ENCODE peak calls at places on chromosomes 7 and 10, in five cellular contexts. One of them, this sample, is unnamed.

GRCh38 chr7:18958627-18959026 is 158.8 kb downstream of the TWIST1 start:
- DNase-seq in heart right ventricle: no peak
- DNase-seq in stimulated activated CD8-positive, alpha-beta memory T cell treated with anti-CD3 and anti-CD28 coated beads, Interleukin-7, amount 100 ng/mL, for 4 hours: no peak
- DNase-seq in NAMALWA: no peak
- DNase-seq in ureter: no peak
- DNase-seq in this sample: no peak

GRCh38 chr7:130593033-130593432 is 75.5 kb downstream of the COPG2 start:
- DNase-seq in heart right ventricle: no peak
- DNase-seq in stimulated activated CD8-positive, alpha-beta memory T cell treated with anti-CD3 and anti-CD28 coated beads, Interleukin-7, amount 100 ng/mL, for 4 hours: no peak
- DNase-seq in NAMALWA: no peak
- DNase-seq in ureter: no peak
- DNase-seq in this sample: no peak

GRCh38 chr10:53403688-53404087 is 631.1 kb upstream of the MBL2 start:
- DNase-seq in heart right ventricle: peak
- DNase-seq in stimulated activated CD8-positive, alpha-beta memory T cell treated with anti-CD3 and anti-CD28 coated beads, Interleukin-7, amount 100 ng/mL, for 4 hours: no peak
- DNase-seq in NAMALWA: no peak
- DNase-seq in ureter: peak
- DNase-seq in this sample: no peak

GRCh38 chr7:132544999-132545398 is 31.3 kb downstream of the PLXNA4 start:
- DNase-seq in heart right ventricle: no peak
- DNase-seq in stimulated activated CD8-positive, alpha-beta memory T cell treated with anti-CD3 and anti-CD28 coated beads, Interleukin-7, amount 100 ng/mL, for 4 hours: no peak
- DNase-seq in NAMALWA: no peak
- DNase-seq in ureter: no peak
- DNase-seq in this sample: no peak

GRCh38 chr10:28849821-28850220 is 172.5 kb downstream of the BAMBI start:
- DNase-seq in heart right ventricle: no peak
- DNase-seq in stimulated activated CD8-positive, alpha-beta memory T cell treated with anti-CD3 and anti-CD28 coated beads, Interleukin-7, amount 100 ng/mL, for 4 hours: no peak
- DNase-seq in NAMALWA: no peak
- DNase-seq in ureter: no peak
- DNase-seq in this sample: no peak

GRCh38 chr10:58696736-58697135 is 184.1 kb downstream of the BICC1 start:
- DNase-seq in heart right ventricle: no peak
- DNase-seq in stimulated activated CD8-positive, alpha-beta memory T cell treated with anti-CD3 and anti-CD28 coated beads, Interleukin-7, amount 100 ng/mL, for 4 hours: no peak
- DNase-seq in NAMALWA: no peak
- DNase-seq in ureter: no peak
- DNase-seq in this sample: no peak

GRCh38 chr7:4694653-4695335 is 12.7 kb downstream of the FOXK1 start:
- DNase-seq in heart right ventricle: no peak
- DNase-seq in stimulated activated CD8-positive, alpha-beta memory T cell treated with anti-CD3 and anti-CD28 coated beads, Interleukin-7, amount 100 ng/mL, for 4 hours: no peak
- DNase-seq in NAMALWA: no peak
- DNase-seq in ureter: peak
- DNase-seq in this sample: no peak

GRCh38 chr7:119994928-119995327 is 278.0 kb upstream of the KCND2 start:
- DNase-seq in heart right ventricle: no peak
- DNase-seq in stimulated activated CD8-positive, alpha-beta memory T cell treated with anti-CD3 and anti-CD28 coated beads, Interleukin-7, amount 100 ng/mL, for 4 hours: no peak
- DNase-seq in NAMALWA: no peak
- DNase-seq in ureter: no peak
- DNase-seq in this sample: no peak

GRCh38 chr7:24705481-24705954 is 51.7 kb downstream of the GSDME start:
- DNase-seq in heart right ventricle: no peak
- DNase-seq in stimulated activated CD8-positive, alpha-beta memory T cell treated with anti-CD3 and anti-CD28 coated beads, Interleukin-7, amount 100 ng/mL, for 4 hours: no peak
- DNase-seq in NAMALWA: no peak
- DNase-seq in ureter: no peak
- DNase-seq in this sample: no peak

GRCh38 chr7:54879776-54880175 is 120.8 kb upstream of the SEC61G start:
- DNase-seq in heart right ventricle: no peak
- DNase-seq in stimulated activated CD8-positive, alpha-beta memory T cell treated with anti-CD3 and anti-CD28 coated beads, Interleukin-7, amount 100 ng/mL, for 4 hours: no peak
- DNase-seq in NAMALWA: no peak
- DNase-seq in ureter: no peak
- DNase-seq in this sample: no peak

GRCh38 chr10:97977673-97978072 is 52.7 kb downstream of the CRTAC1 start:
- DNase-seq in heart right ventricle: no peak
- DNase-seq in stimulated activated CD8-positive, alpha-beta memory T cell treated with anti-CD3 and anti-CD28 coated beads, Interleukin-7, amount 100 ng/mL, for 4 hours: no peak
- DNase-seq in NAMALWA: no peak
- DNase-seq in ureter: no peak
- DNase-seq in this sample: no peak

GRCh38 chr7:144513332-144513731 is 109.8 kb upstream of the NOBOX start:
- DNase-seq in heart right ventricle: no peak
- DNase-seq in stimulated activated CD8-positive, alpha-beta memory T cell treated with anti-CD3 and anti-CD28 coated beads, Interleukin-7, amount 100 ng/mL, for 4 hours: no peak
- DNase-seq in NAMALWA: peak
- DNase-seq in ureter: no peak
- DNase-seq in this sample: peak

GRCh38 chr7:138378741-138379559 is 81.1 kb upstream of the TRIM24 start:
- DNase-seq in heart right ventricle: no peak
- DNase-seq in stimulated activated CD8-positive, alpha-beta memory T cell treated with anti-CD3 and anti-CD28 coated beads, Interleukin-7, amount 100 ng/mL, for 4 hours: no peak
- DNase-seq in NAMALWA: no peak
- DNase-seq in ureter: no peak
- DNase-seq in this sample: no peak

GRCh38 chr10:14947268-14947667 is 6.6 kb downstream of the DCLRE1C start:
- DNase-seq in heart right ventricle: no peak
- DNase-seq in stimulated activated CD8-positive, alpha-beta memory T cell treated with anti-CD3 and anti-CD28 coated beads, Interleukin-7, amount 100 ng/mL, for 4 hours: no peak
- DNase-seq in NAMALWA: no peak
- DNase-seq in ureter: no peak
- DNase-seq in this sample: no peak

GRCh38 chr7:33905389-33906032 is at the start of gene BMPER:
- DNase-seq in heart right ventricle: peak
- DNase-seq in stimulated activated CD8-positive, alpha-beta memory T cell treated with anti-CD3 and anti-CD28 coated beads, Interleukin-7, amount 100 ng/mL, for 4 hours: no peak
- DNase-seq in NAMALWA: no peak
- DNase-seq in ureter: no peak
- DNase-seq in this sample: no peak

GRCh38 chr10:69902835-69903535 is 101.3 kb downstream of the COL13A1 start:
- DNase-seq in heart right ventricle: peak
- DNase-seq in stimulated activated CD8-positive, alpha-beta memory T cell treated with anti-CD3 and anti-CD28 coated beads, Interleukin-7, amount 100 ng/mL, for 4 hours: no peak
- DNase-seq in NAMALWA: no peak
- DNase-seq in ureter: peak
- DNase-seq in this sample: no peak

This sample was measured in HCT116.